ENCODE peak calls at places on chromosomes 12 and 14, in four cellular contexts. One of them, this sample, is unnamed.

GRCh38 chr12:91877022-91877421 is 268.6 kb downstream of the BTG1 start:
- DNase-seq in HepG2: no peak
- DNase-seq in uterus: peak
- DNase-seq in tibial nerve: no peak
- DNase-seq in this sample: no peak

GRCh38 chr14:74546416-74546815 is 52.9 kb downstream of the ISCA2 start:
- DNase-seq in uterus: no peak
- DNase-seq in HepG2: no peak
- DNase-seq in tibial nerve: no peak
- DNase-seq in this sample: no peak

GRCh38 chr14:73771848-73772705 is 57.9 kb upstream of the PNMA1 start:
- DNase-seq in tibial nerve: no peak
- DNase-seq in HepG2: peak
- DNase-seq in uterus: peak
- DNase-seq in this sample: no peak

GRCh38 chr12:79424109-79424721 is 266.5 kb downstream of the PAWR start:
- DNase-seq in uterus: no peak
- DNase-seq in tibial nerve: no peak
- DNase-seq in HepG2: peak
- DNase-seq in this sample: no peak

GRCh38 chr12:104638760-104639319 is 182.1 kb downstream of the CHST11 start:
- DNase-seq in HepG2: no peak
- DNase-seq in uterus: no peak
- DNase-seq in tibial nerve: no peak
- DNase-seq in this sample: no peak

GRCh38 chr14:73696466-73697390 is 17.5 kb downstream of the PNMA1 start:
- DNase-seq in HepG2: peak
- DNase-seq in uterus: no peak
- DNase-seq in tibial nerve: no peak
- DNase-seq in this sample: no peak

GRCh38 chr12:64057706-64058105 is 164.4 kb downstream of the KICS2 start:
- DNase-seq in HepG2: no peak
- DNase-seq in uterus: no peak
- DNase-seq in tibial nerve: no peak
- DNase-seq in this sample: no peak

GRCh38 chr14:99986416-99986815 is 78.8 kb upstream of the EVL start:
- DNase-seq in tibial nerve: no peak
- DNase-seq in HepG2: no peak
- DNase-seq in uterus: no peak
- DNase-seq in this sample: no peak

GRCh38 chr12:110245278-110245868 is 35.7 kb upstream of the ATP2A2 start:
- DNase-seq in uterus: no peak
- DNase-seq in tibial nerve: no peak
- DNase-seq in HepG2: peak
- DNase-seq in this sample: no peak

GRCh38 chr12:54390668-54391551 is 6.4 kb upstream of the ZNF385A start:
- DNase-seq in HepG2: no peak
- DNase-seq in tibial nerve: no peak
- DNase-seq in uterus: no peak
- DNase-seq in this sample: no peak

GRCh38 chr14:102574840-102575478 is 17.5 kb upstream of the RCOR1 start:
- DNase-seq in HepG2: peak
- DNase-seq in uterus: no peak
- DNase-seq in tibial nerve: no peak
- DNase-seq in this sample: no peak

GRCh38 chr12:99200711-99201384 is 446.7 kb upstream of the GARIN6 start:
- DNase-seq in tibial nerve: no peak
- DNase-seq in HepG2: no peak
- DNase-seq in uterus: no peak
- DNase-seq in this sample: no peak

GRCh38 chr12:108063192-108063591 is 65.9 kb upstream of the WSCD2 start:
- DNase-seq in uterus: no peak
- DNase-seq in HepG2: peak
- DNase-seq in tibial nerve: no peak
- DNase-seq in this sample: no peak

GRCh38 chr14:58848365-58848764 is 210.6 kb downstream of the DACT1 start:
- DNase-seq in uterus: no peak
- DNase-seq in HepG2: no peak
- DNase-seq in tibial nerve: no peak
- DNase-seq in this sample: no peak

GRCh38 chr12:108939594-108939993 is 59.7 kb downstream of the DAO start:
- DNase-seq in HepG2: peak
- DNase-seq in uterus: no peak
- DNase-seq in tibial nerve: no peak
- DNase-seq in this sample: no peak

GRCh38 chr12:2284321-2284813 is 231.6 kb downstream of the CACNA1C start:
- DNase-seq in tibial nerve: no peak
- DNase-seq in uterus: no peak
- DNase-seq in HepG2: no peak
- DNase-seq in this sample: no peak

GRCh38 chr14:90569606-90570462 is 173.0 kb downstream of the CALM1 start:
- DNase-seq in tibial nerve: no peak
- DNase-seq in uterus: no peak
- DNase-seq in HepG2: no peak
- DNase-seq in this sample: no peak

GRCh38 chr14:105978618-105979295 is 452.4 kb downstream of the TMEM121 start:
- DNase-seq in HepG2: no peak
- DNase-seq in tibial nerve: no peak
- DNase-seq in uterus: no peak
- DNase-seq in this sample: no peak

GRCh38 chr14:21024668-21025373 is at the start of gene NDRG2:
- DNase-seq in uterus: peak
- DNase-seq in tibial nerve: peak
- DNase-seq in HepG2: peak
- DNase-seq in this sample: peak

GRCh38 chr12:130815028-130815741 is 23.9 kb downstream of the STX2 start:
- DNase-seq in tibial nerve: no peak
- DNase-seq in HepG2: no peak
- DNase-seq in uterus: no peak
- DNase-seq in this sample: no peak

GRCh38 chr12:42144174-42144423 is 575 bp downstream of the GXYLT1 start:
- DNase-seq in tibial nerve: no peak
- DNase-seq in uterus: no peak
- DNase-seq in HepG2: no peak
- DNase-seq in this sample: no peak

GRCh38 chr12:91009319-91009950 is 4.7 kb upstream of the EPYC start:
- DNase-seq in uterus: no peak
- DNase-seq in tibial nerve: no peak
- DNase-seq in HepG2: no peak
- DNase-seq in this sample: no peak

GRCh38 chr14:57364659-57365450 is 25.5 kb upstream of the NAA30 start:
- DNase-seq in uterus: no peak
- DNase-seq in tibial nerve: no peak
- DNase-seq in HepG2: peak
- DNase-seq in this sample: no peak

GRCh38 chr14:98949506-98950135 is 322.4 kb downstream of the BCL11B start:
- DNase-seq in uterus: no peak
- DNase-seq in tibial nerve: no peak
- DNase-seq in HepG2: no peak
- DNase-seq in this sample: no peak

GRCh38 chr12:109967383-109968031 is 28.7 kb downstream of the GIT2 start:
- DNase-seq in HepG2: no peak
- DNase-seq in tibial nerve: no peak
- DNase-seq in uterus: no peak
- DNase-seq in this sample: no peak

GRCh38 chr14:105085766-105086165 is 20.5 kb upstream of the GPR132 start:
- DNase-seq in HepG2: no peak
- DNase-seq in tibial nerve: no peak
- DNase-seq in uterus: no peak
- DNase-seq in this sample: no peak

GRCh38 chr12:56631790-56632700 is 1.9 kb upstream of the BAZ2A start:
- DNase-seq in uterus: peak
- DNase-seq in tibial nerve: peak
- DNase-seq in HepG2: peak
- DNase-seq in this sample: peak

GRCh38 chr12:108609535-108610335 is 11.9 kb upstream of the TMEM119 start:
- DNase-seq in tibial nerve: peak
- DNase-seq in uterus: peak
- DNase-seq in HepG2: no peak
- DNase-seq in this sample: peak

GRCh38 chr14:23364164-23364571 is 804 bp downstream of the EFS start:
- DNase-seq in uterus: peak
- DNase-seq in tibial nerve: peak
- DNase-seq in HepG2: no peak
- DNase-seq in this sample: peak
- H3K4me3 ChIP-seq in uterus: peak
- H3K4me3 ChIP-seq in tibial nerve: peak
- H3K4me3 ChIP-seq in HepG2: no peak
- H3K4me3 ChIP-seq in this sample: peak

GRCh38 chr12:7292300-7292699 is 11.6 kb upstream of the ACSM4 start:
- DNase-seq in tibial nerve: no peak
- DNase-seq in uterus: no peak
- DNase-seq in HepG2: no peak
- DNase-seq in this sample: no peak

GRCh38 chr12:7295529-7295928 is 8.3 kb upstream of the ACSM4 start:
- DNase-seq in tibial nerve: no peak
- DNase-seq in HepG2: no peak
- DNase-seq in uterus: no peak
- DNase-seq in this sample: no peak

GRCh38 chr12:7293670-7294069 is 10.2 kb upstream of the ACSM4 start:
- DNase-seq in HepG2: no peak
- DNase-seq in uterus: no peak
- DNase-seq in tibial nerve: no peak
- DNase-seq in this sample: no peak

GRCh38 chr12:7289743-7290142 is 14.1 kb upstream of the ACSM4 start:
- DNase-seq in uterus: no peak
- DNase-seq in tibial nerve: no peak
- DNase-seq in HepG2: no peak
- DNase-seq in this sample: no peak
- TF ChIP-seq POLR2A in uterus: no peak
- TF ChIP-seq POLR2A in tibial nerve: no peak
- TF ChIP-seq POLR2A in HepG2: no peak
- TF ChIP-seq POLR2A in this sample: no peak

GRCh38 chr12:116123511-116124258 is 153.8 kb downstream of the MED13L start:
- DNase-seq in uterus: no peak
- DNase-seq in HepG2: no peak
- DNase-seq in tibial nerve: no peak
- DNase-seq in this sample: no peak
- H3K4me3 ChIP-seq in uterus: no peak
- H3K4me3 ChIP-seq in HepG2: no peak
- H3K4me3 ChIP-seq in tibial nerve: no peak
- H3K4me3 ChIP-seq in this sample: no peak

DNA sequence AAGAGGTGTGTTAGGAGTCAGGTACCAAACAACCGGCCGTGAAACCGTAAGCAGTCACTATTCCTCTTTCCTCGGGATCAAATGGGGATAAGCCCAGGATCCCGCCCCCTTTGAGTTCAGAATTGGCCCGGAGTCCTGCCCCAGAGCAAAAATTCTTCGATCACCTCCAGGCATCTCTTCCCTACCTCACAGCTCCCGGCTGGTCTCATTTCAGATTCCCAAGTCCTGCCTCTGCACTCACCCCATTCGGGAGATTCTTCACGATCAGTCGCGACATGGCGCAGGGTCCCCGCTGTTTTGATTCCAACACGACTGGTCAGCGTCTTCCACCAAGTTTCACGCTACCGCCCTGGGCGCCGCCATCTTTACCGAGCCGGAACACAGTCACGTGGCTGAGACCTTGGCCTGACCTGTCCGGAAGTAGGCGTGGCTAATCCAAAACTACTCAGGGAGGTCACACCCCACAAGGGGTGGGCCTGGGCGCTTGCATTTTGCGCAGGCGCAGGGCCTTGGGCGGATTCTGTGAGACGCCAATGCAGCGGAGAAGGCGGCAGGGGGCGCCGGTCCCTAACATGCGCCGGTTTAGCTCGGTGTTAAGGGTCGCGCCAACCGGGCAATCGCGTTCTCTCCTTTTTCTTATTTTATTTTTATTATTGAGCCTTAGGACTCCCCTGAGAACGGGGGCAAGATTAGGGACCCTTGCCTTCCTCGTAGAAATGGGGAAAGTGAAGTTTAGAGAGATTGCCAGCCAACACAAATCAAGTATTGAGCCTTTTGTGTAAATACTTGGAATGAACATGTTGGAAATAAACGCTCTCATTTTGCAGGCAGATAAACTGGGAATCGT is at the start of gene RBM19:
- DNase-seq in HepG2: peak
- DNase-seq in uterus: peak
- DNase-seq in tibial nerve: peak
- DNase-seq in this sample: peak
- TF ChIP-seq POLR2A in HepG2: peak
- TF ChIP-seq POLR2A in uterus: no peak
- TF ChIP-seq POLR2A in tibial nerve: peak
- TF ChIP-seq POLR2A in this sample: no peak

DNA sequence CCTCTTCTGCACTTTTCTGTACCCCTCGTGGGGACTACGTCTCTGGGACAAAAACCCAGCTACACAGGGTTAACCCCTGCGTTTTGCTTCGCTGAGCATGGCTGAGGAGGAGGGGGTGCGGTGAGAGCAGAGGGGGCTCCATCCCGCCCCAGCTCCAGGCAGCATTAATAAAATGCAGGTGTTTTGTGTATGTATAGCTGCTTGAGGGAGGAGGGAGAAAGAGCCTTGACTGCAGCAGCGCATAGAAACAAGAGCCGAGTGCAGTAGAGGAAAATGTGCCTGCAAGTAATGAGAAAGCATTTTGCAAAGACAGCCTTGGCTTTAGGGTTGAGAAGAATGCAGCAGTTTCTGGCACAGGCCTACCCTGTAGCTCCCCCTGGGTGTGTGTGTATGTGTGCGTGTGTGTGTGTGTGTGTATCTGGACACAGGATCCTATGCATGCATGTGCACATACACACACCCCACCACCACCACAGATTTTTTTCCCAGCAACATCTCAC is 103.9 kb downstream of the ZFP36L1 start:
- DNase-seq in tibial nerve: no peak
- DNase-seq in HepG2: no peak
- DNase-seq in uterus: peak
- DNase-seq in this sample: no peak
- H3K4me3 ChIP-seq in tibial nerve: no peak
- H3K4me3 ChIP-seq in HepG2: no peak
- H3K4me3 ChIP-seq in uterus: no peak
- H3K4me3 ChIP-seq in this sample: no peak

GRCh38 chr12:6871052-6871957 is 1.8 kb downstream of the SPSB2 start:
- DNase-seq in HepG2: no peak
- DNase-seq in uterus: no peak
- DNase-seq in tibial nerve: no peak
- DNase-seq in this sample: no peak
- TF ChIP-seq POLR2A in HepG2: peak
- TF ChIP-seq POLR2A in uterus: no peak
- TF ChIP-seq POLR2A in tibial nerve: no peak
- TF ChIP-seq POLR2A in this sample: no peak

DNA sequence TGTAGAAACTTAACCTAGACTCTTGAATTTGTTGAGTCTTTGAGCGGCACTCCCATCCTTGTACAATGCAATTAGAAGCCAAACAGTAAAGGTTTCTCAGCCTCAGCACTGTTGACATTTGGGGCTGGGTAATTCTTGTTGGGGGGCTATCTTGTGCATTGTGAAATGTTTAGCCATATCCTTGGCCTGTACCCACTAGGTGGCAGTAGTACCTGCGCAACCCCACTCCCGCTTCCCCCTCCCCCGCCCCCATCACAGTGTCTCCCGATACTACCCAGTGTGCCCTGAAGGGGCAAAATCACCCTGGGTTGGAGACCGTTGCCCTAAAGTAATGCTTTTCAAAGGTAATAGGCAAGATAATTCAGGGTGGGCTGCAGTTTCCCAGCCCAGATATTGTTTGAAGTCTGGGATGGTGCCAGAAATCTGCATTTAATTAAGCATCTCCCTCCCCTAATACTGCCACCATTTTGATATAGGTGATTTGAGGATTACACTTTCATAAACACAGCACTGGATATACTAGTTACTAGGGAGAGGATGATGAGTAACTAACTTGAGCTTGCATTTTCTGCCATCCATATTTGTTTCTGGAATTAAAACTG is 1.8 kb downstream of the COX6A1 start:
- DNase-seq in HepG2: peak
- DNase-seq in tibial nerve: no peak
- DNase-seq in uterus: peak
- DNase-seq in this sample: no peak
- H3K4me3 ChIP-seq in HepG2: peak
- H3K4me3 ChIP-seq in tibial nerve: no peak
- H3K4me3 ChIP-seq in uterus: no peak
- H3K4me3 ChIP-seq in this sample: no peak